ENCODE peak calls at places on chromosomes 7 and 10, in five cellular contexts. One of them, this sample, is unnamed.
A peak's percentile ranks its signal among the peaks of the same experiment; 100 is the strongest.

GRCh38 chr10:62374862-62375710 is 917 bp downstream of the ZNF365 start:
- DNase-seq in Peyer's patch: no peak
- DNase-seq in MM.1S: no peak
- DNase-seq in amniotic epithelial cell: peak; percentile 32
- DNase-seq in kidney tubule cell: peak; percentile 68
- DNase-seq in this sample: no peak

GRCh38 chr10:91208645-91209044 is 11.8 kb upstream of the PCGF5 start:
- DNase-seq in Peyer's patch: no peak
- DNase-seq in MM.1S: no peak
- DNase-seq in amniotic epithelial cell: no peak
- DNase-seq in kidney tubule cell: no peak
- DNase-seq in this sample: peak; percentile 19

GRCh38 chr10:80416401-80417098 is 8.2 kb downstream of the PRXL2A start:
- DNase-seq in Peyer's patch: no peak
- DNase-seq in MM.1S: no peak
- DNase-seq in amniotic epithelial cell: peak; percentile 42
- DNase-seq in kidney tubule cell: peak; percentile 33
- DNase-seq in this sample: no peak

GRCh38 chr10:42428534-42428933 is 209.8 kb downstream of the ZNF33B start:
- DNase-seq in Peyer's patch: no peak
- DNase-seq in MM.1S: peak; percentile 12
- DNase-seq in amniotic epithelial cell: no peak
- DNase-seq in kidney tubule cell: peak; percentile 19
- DNase-seq in this sample: no peak

GRCh38 chr7:148958061-148958460 is 70.2 kb downstream of the PDIA4 start:
- DNase-seq in Peyer's patch: no peak
- DNase-seq in MM.1S: no peak
- DNase-seq in amniotic epithelial cell: no peak
- DNase-seq in kidney tubule cell: no peak
- DNase-seq in this sample: no peak

GRCh38 chr10:120372917-120373316 is 84.1 kb upstream of the PLPP4 start:
- DNase-seq in Peyer's patch: no peak
- DNase-seq in MM.1S: no peak
- DNase-seq in amniotic epithelial cell: no peak
- DNase-seq in kidney tubule cell: no peak
- DNase-seq in this sample: no peak

GRCh38 chr10:68871105-68871711 is 29.9 kb upstream of the DDX50 start:
- DNase-seq in Peyer's patch: peak; percentile 61
- DNase-seq in MM.1S: no peak
- DNase-seq in amniotic epithelial cell: peak; percentile 72
- DNase-seq in kidney tubule cell: peak; percentile 58
- DNase-seq in this sample: peak; percentile 56

GRCh38 chr10:61882621-61883375 is 18.7 kb upstream of the ARID5B start:
- DNase-seq in Peyer's patch: no peak
- DNase-seq in MM.1S: no peak
- DNase-seq in amniotic epithelial cell: peak; percentile 28
- DNase-seq in kidney tubule cell: peak; percentile 36
- DNase-seq in this sample: no peak

GRCh38 chr10:57776688-57777432 is 490.8 kb downstream of the IPMK start:
- DNase-seq in Peyer's patch: no peak
- DNase-seq in MM.1S: no peak
- DNase-seq in amniotic epithelial cell: no peak
- DNase-seq in kidney tubule cell: no peak
- DNase-seq in this sample: no peak

GRCh38 chr7:90692396-90692795 is 96.3 kb downstream of the CDK14 start:
- DNase-seq in Peyer's patch: no peak
- DNase-seq in MM.1S: no peak
- DNase-seq in amniotic epithelial cell: no peak
- DNase-seq in kidney tubule cell: no peak
- DNase-seq in this sample: peak; percentile 12

GRCh38 chr10:131991726-131992125 is 10.0 kb upstream of the BNIP3 start:
- DNase-seq in Peyer's patch: no peak
- DNase-seq in MM.1S: no peak
- DNase-seq in amniotic epithelial cell: no peak
- DNase-seq in kidney tubule cell: no peak
- DNase-seq in this sample: no peak

GRCh38 chr10:43254881-43255643 is 11.8 kb downstream of the RASGEF1A start:
- DNase-seq in Peyer's patch: peak; percentile 41
- DNase-seq in MM.1S: no peak
- DNase-seq in amniotic epithelial cell: no peak
- DNase-seq in kidney tubule cell: no peak
- DNase-seq in this sample: no peak

GRCh38 chr10:124378817-124379510 is 39.8 kb downstream of the OAT start:
- DNase-seq in Peyer's patch: no peak
- DNase-seq in MM.1S: no peak
- DNase-seq in amniotic epithelial cell: no peak
- DNase-seq in kidney tubule cell: peak; percentile 43
- DNase-seq in this sample: no peak

GRCh38 chr10:72050873-72051272 is 37.5 kb downstream of the SPOCK2 start:
- DNase-seq in Peyer's patch: no peak
- DNase-seq in MM.1S: no peak
- DNase-seq in amniotic epithelial cell: no peak
- DNase-seq in kidney tubule cell: no peak
- DNase-seq in this sample: no peak

GRCh38 chr10:116160271-116160670 is 112.7 kb downstream of the GFRA1 start:
- DNase-seq in Peyer's patch: no peak
- DNase-seq in MM.1S: no peak
- DNase-seq in amniotic epithelial cell: no peak
- DNase-seq in kidney tubule cell: no peak
- DNase-seq in this sample: no peak

GRCh38 chr10:21261705-21262285 is 263.7 kb downstream of the SKIDA1 start:
- DNase-seq in Peyer's patch: no peak
- DNase-seq in MM.1S: no peak
- DNase-seq in amniotic epithelial cell: no peak
- DNase-seq in kidney tubule cell: no peak
- DNase-seq in this sample: peak; percentile 81

GRCh38 chr10:37819797-37820196 is 37.6 kb downstream of the ZNF248 start:
- DNase-seq in Peyer's patch: no peak
- DNase-seq in MM.1S: no peak
- DNase-seq in amniotic epithelial cell: no peak
- DNase-seq in kidney tubule cell: no peak
- DNase-seq in this sample: no peak

GRCh38 chr10:12299222-12299973 is 49.9 kb upstream of the CAMK1D start:
- DNase-seq in Peyer's patch: no peak
- DNase-seq in MM.1S: no peak
- DNase-seq in amniotic epithelial cell: no peak
- DNase-seq in kidney tubule cell: no peak
- DNase-seq in this sample: no peak

GRCh38 chr7:74256446-74257408 is 2.5 kb upstream of the RFC2 start:
- DNase-seq in Peyer's patch: no peak
- DNase-seq in MM.1S: no peak
- DNase-seq in amniotic epithelial cell: peak; percentile 64
- DNase-seq in kidney tubule cell: no peak
- DNase-seq in this sample: no peak

GRCh38 chr7:2209146-2209960 is 23.4 kb downstream of the MAD1L1 start:
- DNase-seq in Peyer's patch: peak; percentile 70
- DNase-seq in MM.1S: no peak
- DNase-seq in amniotic epithelial cell: peak; percentile 59
- DNase-seq in kidney tubule cell: peak; percentile 51
- DNase-seq in this sample: peak; percentile 49

GRCh38 chr10:23293145-23293724 is 51.4 kb downstream of the C10orf67 start:
- DNase-seq in Peyer's patch: no peak
- DNase-seq in MM.1S: peak; percentile 65
- DNase-seq in amniotic epithelial cell: peak; percentile 21
- DNase-seq in kidney tubule cell: peak; percentile 34
- DNase-seq in this sample: peak; percentile 61

GRCh38 chr7:93359520-93360198 is 127.5 kb downstream of the VPS50 start:
- DNase-seq in Peyer's patch: no peak
- DNase-seq in MM.1S: no peak
- DNase-seq in amniotic epithelial cell: no peak
- DNase-seq in kidney tubule cell: no peak
- DNase-seq in this sample: no peak

GRCh38 chr10:118793545-118793944 is 38.8 kb upstream of the CACUL1 start:
- DNase-seq in Peyer's patch: no peak
- DNase-seq in MM.1S: no peak
- DNase-seq in amniotic epithelial cell: no peak
- DNase-seq in kidney tubule cell: no peak
- DNase-seq in this sample: no peak

GRCh38 chr10:26881600-26882331 is 21.0 kb upstream of the ABI1 start:
- DNase-seq in Peyer's patch: no peak
- DNase-seq in MM.1S: peak; percentile 69
- DNase-seq in amniotic epithelial cell: peak; percentile 67
- DNase-seq in kidney tubule cell: peak; percentile 68
- DNase-seq in this sample: peak; percentile 61

GRCh38 chr10:69505636-69506318 is 54.5 kb downstream of the TSPAN15 start:
- DNase-seq in Peyer's patch: peak; percentile 42
- DNase-seq in MM.1S: no peak
- DNase-seq in amniotic epithelial cell: no peak
- DNase-seq in kidney tubule cell: no peak
- DNase-seq in this sample: no peak

GRCh38 chr10:74826142-74827044 is at the start of gene KAT6B:
- DNase-seq in Peyer's patch: peak; percentile 100
- DNase-seq in MM.1S: peak; percentile 100
- DNase-seq in amniotic epithelial cell: peak; percentile 100
- DNase-seq in kidney tubule cell: peak; percentile 100
- DNase-seq in this sample: peak; percentile 100

GRCh38 chr10:108787932-108788331 is 1135.4 kb downstream of the XPNPEP1 start:
- DNase-seq in Peyer's patch: no peak
- DNase-seq in MM.1S: no peak
- DNase-seq in amniotic epithelial cell: peak; percentile 78
- DNase-seq in kidney tubule cell: peak; percentile 77
- DNase-seq in this sample: no peak

GRCh38 chr7:115869225-115869624 is 161.3 kb downstream of the TFEC start:
- DNase-seq in Peyer's patch: no peak
- DNase-seq in MM.1S: no peak
- DNase-seq in amniotic epithelial cell: peak; percentile 26
- DNase-seq in kidney tubule cell: no peak
- DNase-seq in this sample: no peak

GRCh38 chr7:70239930-70240329 is 641.7 kb downstream of the AUTS2 start:
- DNase-seq in Peyer's patch: no peak
- DNase-seq in MM.1S: no peak
- DNase-seq in amniotic epithelial cell: no peak
- DNase-seq in kidney tubule cell: peak; percentile 16
- DNase-seq in this sample: no peak

GRCh38 chr7:28179081-28180030 is 1.2 kb downstream of the JAZF1 start:
- DNase-seq in Peyer's patch: peak; percentile 78
- DNase-seq in MM.1S: peak; percentile 72
- DNase-seq in amniotic epithelial cell: no peak
- DNase-seq in kidney tubule cell: peak; percentile 71
- DNase-seq in this sample: peak; percentile 79

GRCh38 chr10:665579-666091 is 23.8 kb downstream of the DIP2C start:
- DNase-seq in Peyer's patch: no peak
- DNase-seq in MM.1S: no peak
- DNase-seq in amniotic epithelial cell: peak; percentile 96
- DNase-seq in kidney tubule cell: peak; percentile 42
- DNase-seq in this sample: no peak

GRCh38 chr7:39709768-39710291 is 86.5 kb downstream of the RALA start:
- DNase-seq in Peyer's patch: no peak
- DNase-seq in MM.1S: no peak
- DNase-seq in amniotic epithelial cell: peak; percentile 24
- DNase-seq in kidney tubule cell: no peak
- DNase-seq in this sample: no peak

GRCh38 chr7:66627151-66627681 is 1.5 kb upstream of the KCTD7 start:
- DNase-seq in Peyer's patch: no peak
- DNase-seq in MM.1S: no peak
- DNase-seq in amniotic epithelial cell: peak; percentile 99
- DNase-seq in kidney tubule cell: no peak
- DNase-seq in this sample: peak; percentile 45

GRCh38 chr10:73772280-73773151 is 9.3 kb upstream of the CHCHD1 start:
- DNase-seq in Peyer's patch: peak; percentile 90
- DNase-seq in MM.1S: peak; percentile 75
- DNase-seq in amniotic epithelial cell: peak; percentile 81
- DNase-seq in kidney tubule cell: peak; percentile 91
- DNase-seq in this sample: peak; percentile 86

GRCh38 chr7:135204271-135204872 is 7.0 kb downstream of the WDR91 start:
- DNase-seq in Peyer's patch: no peak
- DNase-seq in MM.1S: no peak
- DNase-seq in amniotic epithelial cell: peak; percentile 48
- DNase-seq in kidney tubule cell: peak; percentile 92
- DNase-seq in this sample: no peak

GRCh38 chr10:58743466-58744115 is 230.9 kb downstream of the BICC1 start:
- DNase-seq in Peyer's patch: no peak
- DNase-seq in MM.1S: no peak
- DNase-seq in amniotic epithelial cell: peak; percentile 3
- DNase-seq in kidney tubule cell: peak; percentile 47
- DNase-seq in this sample: no peak

GRCh38 chr10:1171586-1171985 is 115.4 kb downstream of the WDR37 start:
- DNase-seq in Peyer's patch: peak; percentile 24
- DNase-seq in MM.1S: no peak
- DNase-seq in amniotic epithelial cell: no peak
- DNase-seq in kidney tubule cell: no peak
- DNase-seq in this sample: no peak

GRCh38 chr10:102781921-102782542 is 38.3 kb downstream of the WBP1L start:
- DNase-seq in Peyer's patch: no peak
- DNase-seq in MM.1S: peak; percentile 89
- DNase-seq in amniotic epithelial cell: peak; percentile 70
- DNase-seq in kidney tubule cell: no peak
- DNase-seq in this sample: no peak

GRCh38 chr10:91541481-91541880 is 91.4 kb downstream of the PPP1R3C start:
- DNase-seq in Peyer's patch: no peak
- DNase-seq in MM.1S: no peak
- DNase-seq in amniotic epithelial cell: no peak
- DNase-seq in kidney tubule cell: no peak
- DNase-seq in this sample: no peak

This sample was measured in NCI-H146.